ENCODE peak calls at places on chromosomes 11 and 22, in eight cellular contexts. One of them, this sample, is unnamed.

GRCh38 chr11:8100605-8101004 is 19.6 kb downstream of the TUB start:
- DNase-seq in AG04450: no peak
- DNase-seq in iPS DF 6.9: no peak
- DNase-seq in stimulated activated CD8-positive, alpha-beta memory T cell treated with anti-CD3 and anti-CD28 coated beads, Interleukin-15, amount 100 ng/mL, for 24 hours: no peak
- DNase-seq in hepatocyte: no peak
- DNase-seq in bronchial epithelial cell: no peak
- DNase-seq in mucosa of gallbladder: peak; percentile 3
- DNase-seq in stimulated activated CD4-positive, alpha-beta T cell treated with anti-CD3 and anti-CD28 coated beads, Interleukin-12 subunit alpha, Interleukin-12 subunit beta, amount 100 ng/mL, for 48 hours: no peak
- DNase-seq in this sample: no peak

GRCh38 chr11:131897247-131897646 is 526.8 kb downstream of the NTM start:
- DNase-seq in AG04450: no peak
- DNase-seq in iPS DF 6.9: no peak
- DNase-seq in stimulated activated CD8-positive, alpha-beta memory T cell treated with anti-CD3 and anti-CD28 coated beads, Interleukin-15, amount 100 ng/mL, for 24 hours: no peak
- DNase-seq in hepatocyte: no peak
- DNase-seq in bronchial epithelial cell: peak; percentile 62
- DNase-seq in mucosa of gallbladder: no peak
- DNase-seq in stimulated activated CD4-positive, alpha-beta T cell treated with anti-CD3 and anti-CD28 coated beads, Interleukin-12 subunit alpha, Interleukin-12 subunit beta, amount 100 ng/mL, for 48 hours: no peak
- DNase-seq in this sample: no peak

GRCh38 chr11:60847281-60847680 is 5.4 kb downstream of the CCDC86 start:
- DNase-seq in AG04450: no peak
- DNase-seq in iPS DF 6.9: no peak
- DNase-seq in stimulated activated CD8-positive, alpha-beta memory T cell treated with anti-CD3 and anti-CD28 coated beads, Interleukin-15, amount 100 ng/mL, for 24 hours: no peak
- DNase-seq in hepatocyte: no peak
- DNase-seq in bronchial epithelial cell: no peak
- DNase-seq in mucosa of gallbladder: no peak
- DNase-seq in stimulated activated CD4-positive, alpha-beta T cell treated with anti-CD3 and anti-CD28 coated beads, Interleukin-12 subunit alpha, Interleukin-12 subunit beta, amount 100 ng/mL, for 48 hours: no peak
- DNase-seq in this sample: no peak

GRCh38 chr22:50578776-50579310 is 616 bp upstream of the CPT1B start:
- DNase-seq in AG04450: no peak
- DNase-seq in iPS DF 6.9: no peak
- DNase-seq in stimulated activated CD8-positive, alpha-beta memory T cell treated with anti-CD3 and anti-CD28 coated beads, Interleukin-15, amount 100 ng/mL, for 24 hours: no peak
- DNase-seq in hepatocyte: no peak
- DNase-seq in bronchial epithelial cell: no peak
- DNase-seq in mucosa of gallbladder: no peak
- DNase-seq in stimulated activated CD4-positive, alpha-beta T cell treated with anti-CD3 and anti-CD28 coated beads, Interleukin-12 subunit alpha, Interleukin-12 subunit beta, amount 100 ng/mL, for 48 hours: no peak
- DNase-seq in this sample: no peak

GRCh38 chr11:27696112-27696511 is 4.1 kb downstream of the BDNF start:
- DNase-seq in AG04450: no peak
- DNase-seq in iPS DF 6.9: no peak
- DNase-seq in stimulated activated CD8-positive, alpha-beta memory T cell treated with anti-CD3 and anti-CD28 coated beads, Interleukin-15, amount 100 ng/mL, for 24 hours: no peak
- DNase-seq in hepatocyte: no peak
- DNase-seq in bronchial epithelial cell: no peak
- DNase-seq in mucosa of gallbladder: no peak
- DNase-seq in stimulated activated CD4-positive, alpha-beta T cell treated with anti-CD3 and anti-CD28 coated beads, Interleukin-12 subunit alpha, Interleukin-12 subunit beta, amount 100 ng/mL, for 48 hours: no peak
- DNase-seq in this sample: no peak

GRCh38 chr22:46031965-46032851 is 55.2 kb upstream of the WNT7B start:
- DNase-seq in AG04450: no peak
- DNase-seq in iPS DF 6.9: no peak
- DNase-seq in stimulated activated CD8-positive, alpha-beta memory T cell treated with anti-CD3 and anti-CD28 coated beads, Interleukin-15, amount 100 ng/mL, for 24 hours: no peak
- DNase-seq in hepatocyte: no peak
- DNase-seq in bronchial epithelial cell: no peak
- DNase-seq in mucosa of gallbladder: no peak
- DNase-seq in stimulated activated CD4-positive, alpha-beta T cell treated with anti-CD3 and anti-CD28 coated beads, Interleukin-12 subunit alpha, Interleukin-12 subunit beta, amount 100 ng/mL, for 48 hours: no peak
- DNase-seq in this sample: no peak

GRCh38 chr11:75240381-75241035 is at the start of gene TPBGL:
- DNase-seq in AG04450: no peak
- DNase-seq in iPS DF 6.9: no peak
- DNase-seq in stimulated activated CD8-positive, alpha-beta memory T cell treated with anti-CD3 and anti-CD28 coated beads, Interleukin-15, amount 100 ng/mL, for 24 hours: no peak
- DNase-seq in hepatocyte: peak; percentile 30
- DNase-seq in bronchial epithelial cell: no peak
- DNase-seq in mucosa of gallbladder: no peak
- DNase-seq in stimulated activated CD4-positive, alpha-beta T cell treated with anti-CD3 and anti-CD28 coated beads, Interleukin-12 subunit alpha, Interleukin-12 subunit beta, amount 100 ng/mL, for 48 hours: no peak
- DNase-seq in this sample: no peak

GRCh38 chr11:125123947-125124633 is 12.7 kb upstream of the TMEM218 start:
- DNase-seq in AG04450: no peak
- DNase-seq in iPS DF 6.9: peak; percentile 43
- DNase-seq in stimulated activated CD8-positive, alpha-beta memory T cell treated with anti-CD3 and anti-CD28 coated beads, Interleukin-15, amount 100 ng/mL, for 24 hours: no peak
- DNase-seq in hepatocyte: peak; percentile 61
- DNase-seq in bronchial epithelial cell: peak; percentile 52
- DNase-seq in mucosa of gallbladder: peak; percentile 37
- DNase-seq in stimulated activated CD4-positive, alpha-beta T cell treated with anti-CD3 and anti-CD28 coated beads, Interleukin-12 subunit alpha, Interleukin-12 subunit beta, amount 100 ng/mL, for 48 hours: no peak
- DNase-seq in this sample: no peak

GRCh38 chr11:100970273-100971164 is 159.1 kb downstream of the PGR start:
- DNase-seq in AG04450: no peak
- DNase-seq in iPS DF 6.9: no peak
- DNase-seq in stimulated activated CD8-positive, alpha-beta memory T cell treated with anti-CD3 and anti-CD28 coated beads, Interleukin-15, amount 100 ng/mL, for 24 hours: no peak
- DNase-seq in hepatocyte: no peak
- DNase-seq in bronchial epithelial cell: no peak
- DNase-seq in mucosa of gallbladder: no peak
- DNase-seq in stimulated activated CD4-positive, alpha-beta T cell treated with anti-CD3 and anti-CD28 coated beads, Interleukin-12 subunit alpha, Interleukin-12 subunit beta, amount 100 ng/mL, for 48 hours: no peak
- DNase-seq in this sample: no peak